ENCODE peak calls at places on chromosomes 4 and X, in five cellular contexts. Z is H7, Q is foreskin fibroblast, O is brain microvascular endothelial cell, U is breast epithelium. P is an unnamed sample.
A peak's percentile ranks its signal among the peaks of the same experiment; 100 is the strongest.

GRCh38 chr4:183716302-183716701 is 57.2 kb downstream of the TRAPPC11 start:
- DNase-seq in Z (no peak), Q (no peak), U (no peak), O (no peak), P (no peak)

GRCh38 chr4:74374561-74375327 is 9.8 kb downstream of the EREG start:
- DNase-seq in U (no peak), O (peak; percentile 74), Q (peak; percentile 96), Z (no peak), P (peak; percentile 86)

GRCh38 chrX:104112326-104112951 is at the start of gene ZCCHC18:
- DNase-seq in O (peak; percentile 35), Q (peak; percentile 28), Z (peak; percentile 90), U (no peak), P (peak; percentile 14)

GRCh38 chr4:92387459-92388069 is 83.8 kb downstream of the GRID2 start:
- DNase-seq in Q (no peak), U (no peak), O (peak; percentile 16), Z (peak; percentile 2), P (peak; percentile 13)

GRCh38 chrX:39196192-39197102 is 395.2 kb downstream of the MID1IP1 start:
- DNase-seq in Q (no peak), O (peak; percentile 77), Z (no peak), U (no peak), P (peak; percentile 40)

GRCh38 chrX:107773206-107773605 is 2.4 kb downstream of the TSC22D3 start:
- DNase-seq in Z (peak; percentile 57), O (no peak), Q (no peak), U (no peak), P (no peak)

GRCh38 chr4:17687237-17687857 is 72.9 kb downstream of the MED28 start:
- DNase-seq in Z (no peak), Q (no peak), O (no peak), U (no peak), P (no peak)

GRCh38 chr4:147842573-147842972 is 110.7 kb downstream of the ARHGAP10 start:
- DNase-seq in Q (no peak), U (no peak), O (peak; percentile 70), Z (no peak), P (peak; percentile 92)

GRCh38 chrX:155768036-155768769 is 112.9 kb upstream of the VAMP7 start:
- DNase-seq in Q (peak; percentile 55), O (peak; percentile 13), U (no peak), Z (peak; percentile 16), P (peak; percentile 66)

GRCh38 chr4:42280327-42281095 is 116.8 kb upstream of the SHISA3 start:
- DNase-seq in Q (no peak), Z (peak; percentile 43), U (no peak), O (peak; percentile 31), P (no peak)

GRCh38 chrX:41779058-41779564 is 55.1 kb downstream of the GPR82 start:
- DNase-seq in O (peak; percentile 59), U (no peak), Z (no peak), Q (peak; percentile 64), P (peak; percentile 46)

GRCh38 chrX:118345401-118346257 is at the start of gene WDR44:
- DNase-seq in Z (peak; percentile 97), U (peak; percentile 90), O (peak; percentile 88), Q (peak; percentile 92), P (peak; percentile 83)

GRCh38 chrX:118348186-118348810 is 2.4 kb downstream of the WDR44 start:
- DNase-seq in O (no peak), U (no peak), Z (peak; percentile 50), Q (no peak), P (no peak)

GRCh38 chrX:118347131-118347530 is 1.2 kb downstream of the WDR44 start:
- DNase-seq in Z (no peak), Q (peak; percentile 40), U (no peak), O (peak; percentile 53), P (no peak)

GRCh38 chrX:118346258-118347094 is 570 bp downstream of the WDR44 start:
- DNase-seq in Z (peak; percentile 69), O (peak; percentile 9), U (peak; percentile 51), Q (no peak), P (no peak)

DNA sequence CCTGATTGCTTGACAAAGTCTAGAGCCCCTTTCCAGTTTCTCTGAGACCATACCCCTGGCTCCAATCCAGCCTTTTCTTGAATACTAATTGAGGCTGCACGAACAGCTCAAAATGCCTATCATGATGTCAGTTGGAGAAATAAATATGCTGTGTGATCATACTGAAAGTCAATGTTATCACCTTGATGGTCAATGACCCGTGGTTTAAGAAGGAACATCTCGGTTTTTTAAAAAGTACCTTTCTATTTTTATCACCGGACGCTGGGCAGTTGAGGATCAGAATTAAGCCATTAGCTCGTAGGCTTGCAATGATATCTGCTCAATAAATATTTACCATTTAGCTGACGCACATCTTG is 883 bp upstream of the WDR44 start:
- DNase-seq in U (no peak), O (no peak), Q (no peak), Z (no peak), P (no peak)
- H3K4me3 ChIP-seq in U (peak overlapping the region; percentile 70), O (peak overlapping the region; percentile 56), Q (peak overlapping the region; percentile 72), Z (peak overlapping the region; percentile 58), P (peak overlapping the region; percentile 49)

GRCh38 chr4:122701061-122701460 is 31.4 kb upstream of the BBS12 start:
- DNase-seq in U (no peak), O (no peak), Q (no peak), Z (no peak), P (no peak)
- H3K4me3 ChIP-seq in U (peak overlapping the region; percentile 49), O (no peak overlapping the region), Q (no peak overlapping the region), Z (no peak overlapping the region), P (no peak overlapping the region)

DNA sequence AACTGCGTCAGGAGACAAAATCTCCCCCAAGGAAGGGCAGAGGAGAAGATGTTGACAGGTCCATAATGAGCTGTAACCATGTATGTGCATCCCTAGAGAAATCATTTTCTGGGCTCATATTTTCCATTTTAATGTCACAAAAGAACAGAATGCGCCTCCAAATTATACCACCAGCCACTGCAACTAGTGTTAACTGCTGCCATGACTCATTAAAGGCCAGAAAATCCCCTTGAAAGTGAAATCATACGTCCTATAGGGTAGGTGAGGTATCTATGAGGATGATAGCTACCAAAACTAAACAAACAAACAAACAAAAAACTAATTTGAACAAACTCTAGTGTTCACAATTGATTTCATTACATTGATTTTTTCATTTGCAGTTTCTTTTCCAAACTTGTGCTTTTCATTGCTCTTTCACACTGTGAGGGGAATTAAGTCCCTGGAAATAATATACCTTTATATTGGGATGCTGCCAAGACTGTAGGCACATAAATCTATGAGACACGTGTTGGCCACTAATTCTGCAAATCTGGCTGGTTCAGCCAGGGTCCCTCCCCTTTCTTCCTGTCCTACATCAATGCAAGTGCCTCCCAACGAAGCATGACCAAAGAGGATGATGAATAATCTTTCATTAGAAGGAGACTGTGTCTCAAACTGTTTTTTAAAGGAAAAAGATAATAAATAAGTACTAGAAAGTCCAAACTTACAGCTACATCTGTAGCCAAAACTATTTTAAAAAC is 85.7 kb downstream of the ARHGAP6 start:
- DNase-seq in Z (no peak), Q (no peak), U (no peak), O (no peak), P (no peak)
- H3K4me3 ChIP-seq in Z (no peak overlapping the region), Q (no peak overlapping the region), U (no peak overlapping the region), O (no peak overlapping the region), P (no peak overlapping the region)

GRCh38 chr4:110622841-110623709 is at the start of gene PITX2:
- DNase-seq in Q (peak; percentile 97), U (no peak), O (peak; percentile 53), Z (peak; percentile 100), P (peak; percentile 89)
- H3K4me3 ChIP-seq in Q (peak within 1 kb of the TSS; percentile 73), U (peak within 1 kb of the TSS; percentile 49), O (peak within 1 kb of the TSS; percentile 39), Z (peak within 1 kb of the TSS; percentile 76), P (peak within 1 kb of the TSS; percentile 58)

DNA sequence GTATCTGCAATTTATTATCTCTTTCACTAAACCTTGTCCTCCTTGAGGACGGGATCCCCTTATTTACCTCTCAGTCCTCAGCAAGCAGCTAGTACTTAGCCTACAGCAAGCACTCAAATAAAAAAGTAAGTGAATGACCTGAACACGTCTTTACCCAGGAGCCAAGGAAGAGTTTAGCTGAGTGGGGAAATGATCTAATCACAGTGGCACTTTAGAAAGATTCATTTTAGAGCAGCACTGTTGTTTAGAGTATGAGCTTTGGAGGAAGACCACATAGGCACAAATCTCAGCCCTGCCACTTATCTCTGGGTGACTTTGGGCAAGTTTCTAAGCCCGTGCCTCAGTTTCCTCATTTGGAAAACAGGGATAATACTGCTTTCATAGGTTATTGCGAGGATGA is 2.7 kb downstream of the FAM120C start:
- DNase-seq in Z (no peak), Q (peak; percentile 16), U (no peak), O (no peak), P (no peak)
- H3K4me3 ChIP-seq in Z (no peak overlapping the region), Q (peak overlapping the region; percentile 66), U (no peak overlapping the region), O (peak overlapping the region; percentile 67), P (peak overlapping the region; percentile 61)

DNA sequence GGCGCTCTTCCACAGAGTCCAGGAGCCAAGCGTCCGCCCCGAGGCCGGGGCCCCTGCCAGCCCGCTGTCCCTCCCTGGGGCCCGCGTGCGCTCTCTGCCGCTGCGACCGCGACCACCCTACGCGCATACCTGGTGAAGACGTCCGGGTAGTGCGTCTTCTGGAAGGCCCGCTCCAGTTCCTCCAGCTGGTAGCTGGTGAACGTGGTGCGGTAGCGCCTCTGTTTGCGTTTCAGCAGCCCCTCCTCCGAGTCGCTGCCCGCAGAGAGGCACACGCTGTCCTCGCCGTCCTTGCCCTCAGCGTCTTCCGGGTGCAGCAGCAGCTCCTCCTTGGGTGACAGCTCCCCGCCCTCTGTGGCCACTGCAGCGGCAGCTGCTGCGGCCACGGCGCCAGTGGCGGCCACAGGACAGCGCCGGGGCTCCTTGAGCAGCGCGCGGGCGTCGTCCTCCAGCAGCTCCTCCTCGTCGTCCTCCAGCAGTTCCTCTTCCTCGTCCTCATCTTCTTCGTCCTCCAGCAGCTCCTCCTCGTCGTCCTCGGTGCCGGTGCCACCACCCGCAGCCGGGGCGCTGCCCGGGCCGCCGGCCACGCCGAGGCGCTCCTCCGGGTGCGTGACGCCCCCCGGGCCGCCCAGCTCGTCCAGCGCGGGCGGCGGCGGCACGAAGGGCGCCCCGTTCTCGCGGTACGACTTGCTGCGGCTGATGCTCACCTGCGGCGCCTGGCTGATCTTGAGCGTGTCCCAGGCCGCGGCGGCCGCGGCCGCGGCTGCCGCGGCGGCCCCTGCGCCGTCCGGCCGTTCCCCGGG is 2.8 kb downstream of the ARX start:
- DNase-seq in Z (peak; percentile 79), Q (no peak), U (no peak), O (no peak), P (no peak)
- H3K4me3 ChIP-seq in Z (peak overlapping the region; percentile 20), Q (no peak overlapping the region), U (peak overlapping the region; percentile 39), O (no peak overlapping the region), P (no peak overlapping the region)

GRCh38 chr4:113146876-113147358 is 97.5 kb downstream of the ANK2 start:
- DNase-seq in O (no peak), Q (no peak), Z (no peak), U (no peak), P (no peak)

GRCh38 chr4:113147498-113148231 is 98.2 kb downstream of the ANK2 start:
- DNase-seq in Q (no peak), U (no peak), O (no peak), Z (no peak), P (no peak)

GRCh38 chr4:113142351-113142750 is 92.9 kb downstream of the ANK2 start:
- DNase-seq in U (no peak), O (no peak), Q (no peak), Z (no peak), P (no peak)

GRCh38 chr4:113145519-113146291 is 96.3 kb downstream of the ANK2 start:
- DNase-seq in U (no peak), O (no peak), Z (peak; percentile 32), Q (no peak), P (peak; percentile 14)

GRCh38 chr4:113145147-113145518 is 95.7 kb downstream of the ANK2 start:
- DNase-seq in O (no peak), U (no peak), Q (no peak), Z (no peak), P (no peak)
- H3K4me3 ChIP-seq in O (no peak overlapping the region), U (no peak overlapping the region), Q (no peak overlapping the region), Z (no peak overlapping the region), P (no peak overlapping the region)

GRCh38 chr4:7172508-7172907 is 19.8 kb upstream of the SORCS2 start:
- DNase-seq in Z (no peak), O (no peak), U (peak; percentile 6), Q (no peak), P (no peak)
- H3K4me3 ChIP-seq in Z (no peak overlapping the region), O (no peak overlapping the region), U (no peak overlapping the region), Q (no peak overlapping the region), P (no peak overlapping the region)

P was measured in skeletal muscle cell.